ENCODE peak calls at places on chromosomes 6 and 20, in six cellular contexts. One of them, this sample, is unnamed.

GRCh38 chr6:52340603-52340880 is 21.4 kb upstream of the PAQR8 start:
- DNase-seq in stimulated activated naive B cell treated with anti-CD40 and anti-IgM and Interleukin-4, amounts not matched to agents 10 μg/mL and 1 μg/mL and 100 μg/mL, for 72 hours: no peak
- DNase-seq in activated naive CD4-positive, alpha-beta T cell: no peak
- DNase-seq in G401: no peak
- DNase-seq in foreskin melanocyte: peak
- DNase-seq in AG08396: no peak
- DNase-seq in this sample: no peak

GRCh38 chr20:43916073-43916874 is 1.6 kb downstream of the TOX2 start:
- DNase-seq in stimulated activated naive B cell treated with anti-CD40 and anti-IgM and Interleukin-4, amounts not matched to agents 10 μg/mL and 1 μg/mL and 100 μg/mL, for 72 hours: no peak
- DNase-seq in activated naive CD4-positive, alpha-beta T cell: no peak
- DNase-seq in G401: no peak
- DNase-seq in foreskin melanocyte: no peak
- DNase-seq in AG08396: peak
- DNase-seq in this sample: no peak

GRCh38 chr6:170289108-170289931 is 1.6 kb downstream of the DLL1 start:
- DNase-seq in stimulated activated naive B cell treated with anti-CD40 and anti-IgM and Interleukin-4, amounts not matched to agents 10 μg/mL and 1 μg/mL and 100 μg/mL, for 72 hours: no peak
- DNase-seq in activated naive CD4-positive, alpha-beta T cell: no peak
- DNase-seq in G401: no peak
- DNase-seq in foreskin melanocyte: no peak
- DNase-seq in AG08396: no peak
- DNase-seq in this sample: no peak

GRCh38 chr6:69935079-69935478 is 68.7 kb downstream of the COL19A1 start:
- DNase-seq in stimulated activated naive B cell treated with anti-CD40 and anti-IgM and Interleukin-4, amounts not matched to agents 10 μg/mL and 1 μg/mL and 100 μg/mL, for 72 hours: no peak
- DNase-seq in activated naive CD4-positive, alpha-beta T cell: no peak
- DNase-seq in G401: no peak
- DNase-seq in foreskin melanocyte: no peak
- DNase-seq in AG08396: no peak
- DNase-seq in this sample: no peak

GRCh38 chr6:39166918-39167301 is 51.9 kb upstream of the SAYSD1 start:
- DNase-seq in stimulated activated naive B cell treated with anti-CD40 and anti-IgM and Interleukin-4, amounts not matched to agents 10 μg/mL and 1 μg/mL and 100 μg/mL, for 72 hours: no peak
- DNase-seq in activated naive CD4-positive, alpha-beta T cell: no peak
- DNase-seq in G401: no peak
- DNase-seq in foreskin melanocyte: no peak
- DNase-seq in AG08396: no peak
- DNase-seq in this sample: no peak

GRCh38 chr6:112475083-112475482 is 128.0 kb downstream of the RFPL4B start:
- DNase-seq in stimulated activated naive B cell treated with anti-CD40 and anti-IgM and Interleukin-4, amounts not matched to agents 10 μg/mL and 1 μg/mL and 100 μg/mL, for 72 hours: no peak
- DNase-seq in activated naive CD4-positive, alpha-beta T cell: no peak
- DNase-seq in G401: no peak
- DNase-seq in foreskin melanocyte: no peak
- DNase-seq in AG08396: no peak
- DNase-seq in this sample: no peak

GRCh38 chr6:46684771-46685170 is 2.9 kb upstream of the TDRD6 start:
- DNase-seq in stimulated activated naive B cell treated with anti-CD40 and anti-IgM and Interleukin-4, amounts not matched to agents 10 μg/mL and 1 μg/mL and 100 μg/mL, for 72 hours: no peak
- DNase-seq in activated naive CD4-positive, alpha-beta T cell: no peak
- DNase-seq in G401: no peak
- DNase-seq in foreskin melanocyte: peak
- DNase-seq in AG08396: peak
- DNase-seq in this sample: no peak

GRCh38 chr20:5933802-5934436 is 16.4 kb downstream of the TRMT6 start:
- DNase-seq in stimulated activated naive B cell treated with anti-CD40 and anti-IgM and Interleukin-4, amounts not matched to agents 10 μg/mL and 1 μg/mL and 100 μg/mL, for 72 hours: peak
- DNase-seq in activated naive CD4-positive, alpha-beta T cell: no peak
- DNase-seq in G401: peak
- DNase-seq in foreskin melanocyte: no peak
- DNase-seq in AG08396: no peak
- DNase-seq in this sample: no peak

GRCh38 chr6:158854214-158855101 is 35.3 kb upstream of the EZR start:
- DNase-seq in stimulated activated naive B cell treated with anti-CD40 and anti-IgM and Interleukin-4, amounts not matched to agents 10 μg/mL and 1 μg/mL and 100 μg/mL, for 72 hours: no peak
- DNase-seq in activated naive CD4-positive, alpha-beta T cell: no peak
- DNase-seq in G401: no peak
- DNase-seq in foreskin melanocyte: no peak
- DNase-seq in AG08396: no peak
- DNase-seq in this sample: no peak

GRCh38 chr6:149389509-149390297 is 10.4 kb upstream of the SUMO4 start:
- DNase-seq in stimulated activated naive B cell treated with anti-CD40 and anti-IgM and Interleukin-4, amounts not matched to agents 10 μg/mL and 1 μg/mL and 100 μg/mL, for 72 hours: no peak
- DNase-seq in activated naive CD4-positive, alpha-beta T cell: no peak
- DNase-seq in G401: no peak
- DNase-seq in foreskin melanocyte: no peak
- DNase-seq in AG08396: no peak
- DNase-seq in this sample: no peak